ENCODE peak calls at places on chromosomes 3 and 15, in ten cellular contexts. K is GM12864; V is kidney epithelial cell; S is astrocyte; J is CD4-positive, alpha-beta T cell; X is cardiac muscle cell; N is H9; C is RWPE1; G is brain microvascular endothelial cell; B is suprapubic skin. R is an unnamed sample.

GRCh38 chr3:172515130-172515918 is 7.9 kb downstream of the TNFSF10 start:
- DNase-seq in V (no peak), J (no peak), K (no peak), C (no peak), N (no peak), G (no peak), S (peak; percentile 26), B (no peak), X (no peak), R (no peak)

GRCh38 chr15:65248506-65248905 is 37.2 kb upstream of the CILP start:
- DNase-seq in K (no peak), C (no peak), X (no peak), B (no peak), N (no peak), J (no peak), G (no peak), V (no peak), S (no peak), R (no peak)

GRCh38 chr15:38085931-38086562 is 151.6 kb downstream of the TMCO5A start:
- DNase-seq in V (no peak), N (no peak), K (no peak), J (no peak), C (no peak), B (no peak), X (no peak), S (peak; percentile 89), G (peak; percentile 41), R (no peak)

GRCh38 chr3:45677045-45677436 is 12.2 kb upstream of the SACM1L start:
- DNase-seq in V (peak; percentile 67), S (no peak), N (no peak), C (peak; percentile 67), K (no peak), G (peak; percentile 34), B (peak; percentile 82), X (no peak), J (peak; percentile 67), R (no peak)

GRCh38 chr3:133868166-133868565 is 27.5 kb downstream of the RAB6B start:
- DNase-seq in C (no peak), V (no peak), N (no peak), G (no peak), B (no peak), S (no peak), X (peak; percentile 55), J (no peak), K (no peak), R (no peak)

GRCh38 chr3:52527039-52527731 is 6.5 kb downstream of the NT5DC2 start:
- DNase-seq in S (no peak), G (no peak), B (peak; percentile 60), C (no peak), V (no peak), J (no peak), X (no peak), K (no peak), N (no peak), R (peak; percentile 38)

GRCh38 chr15:58015565-58015964 is 49.9 kb downstream of the ALDH1A2 start:
- DNase-seq in K (no peak), N (no peak), J (no peak), S (peak; percentile 8), X (no peak), B (no peak), V (peak; percentile 19), C (no peak), G (peak; percentile 26), R (no peak)

GRCh38 chr15:87609474-87609873 is 647.1 kb downstream of the NTRK3 start:
- DNase-seq in K (no peak), B (no peak), G (peak; percentile 79), J (no peak), N (no peak), X (no peak), S (peak; percentile 97), V (peak; percentile 50), C (peak; percentile 67), R (no peak)

GRCh38 chr3:97009427-97010019 is 195.1 kb downstream of the EPHA6 start:
- DNase-seq in K (no peak), G (no peak), V (no peak), S (no peak), J (no peak), C (no peak), B (no peak), N (peak; percentile 58), X (no peak), R (no peak)

GRCh38 chr3:42701371-42702065 is 1.1 kb downstream of the HHATL start:
- DNase-seq in J (peak; percentile 61), N (peak; percentile 85), B (no peak), C (peak; percentile 73), V (no peak), G (no peak), S (no peak), K (no peak), X (peak; percentile 93), R (no peak)

GRCh38 chr3:63328386-63328785 is 50.3 kb downstream of the SYNPR start:
- DNase-seq in C (no peak), B (no peak), N (no peak), S (peak; percentile 47), X (peak; percentile 57), K (no peak), G (peak; percentile 53), V (peak; percentile 67), J (no peak), R (no peak)

GRCh38 chr3:144142151-144142855 is 170.7 kb downstream of the DIPK2A start:
- DNase-seq in X (no peak), S (peak; percentile 43), K (no peak), V (no peak), G (peak; percentile 76), C (no peak), J (no peak), N (no peak), B (no peak), R (no peak)

GRCh38 chr3:2061360-2061759 is 37.3 kb upstream of the CNTN4 start:
- DNase-seq in X (no peak), J (no peak), G (no peak), C (no peak), V (no peak), N (no peak), S (no peak), K (no peak), B (no peak), R (no peak)
- TF ChIP-seq CTCF in X (no peak), J (no peak), G (no peak), C (no peak), V (no peak), N (no peak), S (no peak), K (no peak), B (no peak), R (no peak)

DNA sequence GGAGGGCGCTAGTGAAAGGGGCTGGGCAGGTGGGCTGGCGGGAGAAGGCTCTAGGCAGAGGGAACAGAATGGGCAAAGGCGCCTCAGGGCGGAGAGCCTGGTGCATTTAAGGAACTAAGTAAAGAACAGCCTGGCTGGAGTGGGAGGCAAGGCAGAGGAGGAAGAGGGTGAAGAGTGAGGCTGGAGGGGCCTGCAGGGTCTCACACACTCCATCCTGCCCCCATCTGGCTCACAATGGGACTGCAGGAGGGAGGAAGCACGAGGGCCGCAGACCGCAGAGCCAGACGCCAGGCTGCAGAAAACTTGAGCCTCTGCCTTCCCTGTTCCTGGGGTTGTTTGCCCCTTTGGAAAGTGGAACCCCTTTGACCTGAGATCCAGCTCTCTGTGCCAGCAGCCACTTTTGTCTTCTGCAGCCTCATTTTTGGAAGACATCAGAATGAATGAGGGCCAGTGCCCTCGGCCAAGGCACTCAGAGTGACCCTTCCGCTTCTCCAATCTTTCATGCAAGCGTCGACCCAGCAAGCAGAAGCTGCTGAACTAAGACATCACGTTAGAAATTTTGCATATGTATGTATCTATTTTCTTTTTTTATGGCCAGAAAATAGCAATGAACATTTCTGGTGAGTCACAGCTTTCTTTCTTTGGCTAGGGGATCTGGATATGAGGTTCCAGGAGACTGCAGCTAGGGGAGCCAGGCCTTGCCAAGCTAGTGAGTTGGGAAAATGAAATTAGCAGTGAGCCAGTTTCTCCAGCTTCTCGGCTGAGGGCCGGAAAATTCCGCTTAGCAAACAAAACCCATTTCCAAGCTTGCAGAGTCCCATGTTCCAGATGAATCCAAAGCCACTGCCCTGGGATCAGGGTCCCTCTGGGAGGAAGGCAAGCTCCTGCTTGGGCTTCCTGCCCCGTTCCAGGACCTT is 137.8 kb downstream of the SRGAP3 start:
- DNase-seq in C (no peak), G (no peak), V (no peak), S (peak; percentile 24), B (no peak), X (no peak), K (no peak), N (peak; percentile 75), J (no peak), R (no peak)
- TF ChIP-seq CTCF in C (no peak), G (peak; percentile 31), V (peak; percentile 11), S (no peak), B (no peak), X (peak; percentile 19), K (peak; percentile 41), N (peak; percentile 71), J (no peak), R (no peak)

GRCh38 chr15:70815604-70816003 is 38.4 kb downstream of the LARP6 start:
- DNase-seq in S (no peak), N (no peak), K (no peak), J (no peak), C (no peak), G (no peak), X (no peak), V (no peak), B (no peak), R (no peak)

GRCh38 chr15:70806992-70807712 is 43.8 kb upstream of the UACA start:
- DNase-seq in J (no peak), N (no peak), B (no peak), C (no peak), S (no peak), K (no peak), G (no peak), X (no peak), V (no peak), R (peak; percentile 78)

GRCh38 chr15:70812827-70813364 is 41.1 kb downstream of the LARP6 start:
- DNase-seq in C (no peak), B (no peak), V (no peak), J (no peak), K (no peak), S (no peak), N (no peak), X (no peak), G (no peak), R (no peak)

DNA sequence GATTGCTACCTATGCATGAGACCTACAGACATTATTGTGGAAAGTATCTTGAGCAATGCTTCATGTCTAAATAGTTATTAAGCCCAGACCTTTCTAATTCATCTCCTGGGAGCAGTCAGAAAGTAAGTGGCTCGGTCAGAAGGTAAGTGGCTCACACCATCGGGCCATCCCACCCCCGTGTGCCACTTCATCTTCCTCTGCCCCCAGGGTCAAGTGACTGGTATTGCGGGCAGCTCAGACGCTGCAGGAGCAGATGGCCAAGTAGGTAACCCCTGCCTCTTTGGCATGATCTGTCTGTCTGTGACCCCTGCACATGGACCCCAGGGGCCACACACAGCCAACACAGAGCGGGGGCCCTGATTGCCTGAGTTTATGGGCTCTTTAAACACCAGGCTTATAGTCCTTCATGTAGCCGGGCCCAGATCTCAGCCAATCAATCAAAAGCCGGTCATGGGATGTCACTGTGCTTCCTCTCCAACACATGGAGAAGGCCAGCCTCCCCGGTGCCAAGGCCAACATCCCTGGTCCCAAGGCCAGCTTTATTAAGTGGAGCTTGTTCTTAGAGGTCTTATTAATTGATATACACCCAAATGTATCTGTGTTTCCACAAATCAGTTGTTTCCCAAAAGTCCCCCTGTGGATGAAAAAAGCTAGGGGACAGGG is 42.9 kb downstream of the LARP6 start:
- DNase-seq in J (no peak), S (no peak), K (no peak), X (no peak), B (no peak), C (no peak), V (no peak), N (no peak), G (no peak), R (no peak)
- TF ChIP-seq CTCF in J (no peak), S (no peak), K (no peak), X (no peak), B (no peak), C (no peak), V (no peak), N (no peak), G (no peak), R (no peak)

GRCh38 chr15:31887246-31887645 is 143.1 kb upstream of the CHRNA7 start:
- DNase-seq in G (no peak), X (peak; percentile 11), K (no peak), V (no peak), B (no peak), N (peak; percentile 58), J (no peak), C (no peak), S (no peak), R (no peak)
- TF ChIP-seq CTCF in G (peak; percentile 73), X (no peak), K (no peak), V (peak; percentile 18), B (no peak), N (peak; percentile 73), J (no peak), C (no peak), S (no peak), R (no peak)